ENCODE peak calls at places on chromosome 6, in ten cellular contexts. B, N, L, W, U, E, C, P, Z and O are unnamed samples. For H3K4me1 and H3K36me3, the result is how much of the 10 kb centered on the place peaks cover.

GRCh38 chr6:7938562-7939185 is 28.1 kb upstream of the TXNDC5 start:
- DNase-seq in Z (no peak), E (no peak), U (no peak), L (no peak), B (no peak), P (no peak), N (no peak), W (no peak), C (no peak), O (no peak)

GRCh38 chr6:131868836-131869235 is 61.0 kb downstream of the ENPP1 start:
- DNase-seq in P (no peak), C (no peak), L (no peak), W (no peak), E (no peak), N (no peak), Z (no peak), B (no peak), U (no peak), O (no peak)

GRCh38 chr6:102717737-102718427 is 1324.4 kb downstream of the GRIK2 start:
- DNase-seq in B (no peak), E (no peak), C (no peak), P (no peak), Z (no peak), L (peak), N (no peak), U (no peak), W (no peak), O (no peak)

GRCh38 chr6:73579851-73580246 is 59.0 kb upstream of the EEF1A1 start:
- DNase-seq in P (peak), Z (peak), E (peak), U (peak), N (no peak), L (peak), C (peak), W (peak), B (peak), O (no peak)

GRCh38 chr6:548517-548916 is 108.4 kb downstream of the HUS1B start:
- DNase-seq in N (no peak), B (no peak), L (no peak), U (no peak), E (no peak), P (no peak), W (no peak), C (no peak), Z (no peak), O (no peak)

GRCh38 chr6:97113170-97113569 is 169.8 kb downstream of the MMS22L start:
- DNase-seq in U (no peak), P (no peak), Z (no peak), B (no peak), N (no peak), E (no peak), W (no peak), L (no peak), C (no peak), O (no peak)

GRCh38 chr6:39214120-39214813 is 15.0 kb downstream of the KCNK5 start:
- DNase-seq in E (no peak), N (no peak), C (no peak), L (no peak), Z (no peak), W (no peak), U (no peak), B (no peak), P (no peak), O (no peak)

GRCh38 chr6:2165216-2165725 is 80.1 kb downstream of the GMDS start:
- DNase-seq in Z (no peak), N (no peak), C (no peak), W (no peak), U (no peak), B (peak), E (no peak), L (no peak), P (no peak), O (no peak)

GRCh38 chr6:152273002-152273401 is 364.2 kb downstream of the SYNE1 start:
- DNase-seq in W (no peak), E (no peak), L (no peak), U (no peak), B (peak), P (no peak), Z (no peak), C (peak), N (no peak), O (no peak)

GRCh38 chr6:106556368-106556960 is 72.8 kb downstream of the RTN4IP1 start:
- DNase-seq in P (no peak), W (peak), N (no peak), E (no peak), U (no peak), Z (no peak), B (peak), L (no peak), C (peak), O (no peak)

GRCh38 chr6:160837146-160837545 is 135.1 kb downstream of the PLG start:
- DNase-seq in C (no peak), B (no peak), L (peak), U (no peak), P (no peak), E (no peak), Z (no peak), N (no peak), W (no peak), O (no peak)

GRCh38 chr6:168345266-168345665 is 25.7 kb upstream of the DACT2 start:
- DNase-seq in W (no peak), N (no peak), C (no peak), U (no peak), L (no peak), P (no peak), B (no peak), Z (no peak), E (no peak), O (no peak)

GRCh38 chr6:89443658-89444057 is 10.7 kb downstream of the ANKRD6 start:
- DNase-seq in C (no peak), P (no peak), E (no peak), N (no peak), U (no peak), L (no peak), Z (no peak), B (no peak), W (no peak), O (no peak)

GRCh38 chr6:86629123-86629522 is 308.2 kb upstream of the HTR1E start:
- DNase-seq in C (no peak), P (no peak), N (no peak), E (no peak), W (no peak), L (no peak), U (no peak), Z (no peak), B (no peak), O (no peak)

GRCh38 chr6:129489215-129489765 is 220.7 kb downstream of the ARHGAP18 start:
- DNase-seq in Z (no peak), B (no peak), C (no peak), U (no peak), N (no peak), W (no peak), E (no peak), P (no peak), L (no peak), O (no peak)

GRCh38 chr6:5541751-5542432 is 280.6 kb downstream of the FARS2 start:
- DNase-seq in N (no peak), B (peak), Z (no peak), W (peak), U (no peak), P (no peak), L (peak), E (no peak), C (peak), O (no peak)

GRCh38 chr6:30515106-30515505 is 25.8 kb downstream of the HLA-E start:
- DNase-seq in P (no peak), C (no peak), W (no peak), L (no peak), N (no peak), Z (no peak), E (no peak), U (no peak), B (no peak), O (no peak)

GRCh38 chr6:29071831-29072723 is 15.0 kb downstream of the OR2B3 start:
- DNase-seq in B (peak), C (peak), N (no peak), L (peak), Z (peak), W (peak), P (no peak), U (no peak), E (no peak), O (no peak)

GRCh38 chr6:36615018-36615761 is 21.0 kb downstream of the SRSF3 start:
- DNase-seq in C (peak), E (no peak), W (peak), L (peak), Z (peak), N (peak), P (no peak), U (no peak), B (peak), O (peak)

GRCh38 chr6:125174626-125175025 is 21.1 kb downstream of the TPD52L1 start:
- DNase-seq in U (no peak), C (no peak), W (no peak), L (no peak), B (no peak), E (no peak), N (no peak), Z (peak), P (no peak), O (no peak)

GRCh38 chr6:163985710-163986109 is 571.2 kb downstream of the QKI start:
- DNase-seq in Z (no peak), E (no peak), W (peak), B (no peak), C (no peak), P (no peak), U (no peak), N (no peak), L (no peak), O (no peak)

GRCh38 chr6:166318649-166319600 is 10.7 kb upstream of the PRR18 start:
- DNase-seq in W (no peak), L (peak), Z (peak), P (no peak), E (peak), C (no peak), B (no peak), U (no peak), N (no peak), O (no peak)

GRCh38 chr6:155066371-155066770 is 71.3 kb downstream of the TIAM2 start:
- DNase-seq in Z (no peak), L (no peak), E (no peak), B (peak), P (no peak), W (no peak), C (peak), U (no peak), N (no peak), O (no peak)

GRCh38 chr6:39961178-39961577 is 26.9 kb upstream of the MOCS1 start:
- DNase-seq in B (peak), L (no peak), N (no peak), U (no peak), E (no peak), C (peak), Z (no peak), W (peak), P (no peak), O (no peak)

GRCh38 chr6:139316622-139317317 is 25.0 kb upstream of the TXLNB start:
- DNase-seq in B (no peak), L (no peak), C (no peak), N (no peak), W (no peak), Z (no peak), E (no peak), P (no peak), U (no peak), O (no peak)

GRCh38 chr6:15953152-15953880 is 175.6 kb upstream of the MYLIP start:
- DNase-seq in B (peak), L (peak), P (no peak), E (peak), U (no peak), Z (no peak), W (peak), N (no peak), C (peak), O (no peak)

GRCh38 chr6:166955865-166956443 is 396 bp downstream of the RNASET2 start:
- DNase-seq in P (no peak), E (no peak), N (no peak), L (no peak), C (no peak), W (no peak), Z (no peak), U (no peak), B (peak), O (no peak)

GRCh38 chr6:65399355-65400084 is 307.5 kb downstream of the EYS start:
- DNase-seq in L (no peak), N (no peak), W (peak), C (no peak), U (no peak), Z (no peak), P (no peak), E (no peak), B (no peak), O (no peak)

GRCh38 chr6:44040786-44041185 is 86.5 kb downstream of the MRPL14 start:
- DNase-seq in C (no peak), Z (no peak), U (no peak), B (no peak), N (no peak), W (no peak), E (no peak), P (no peak), L (no peak), O (no peak)
- H3K27ac ChIP-seq in C (no peak), Z (peak), U (no peak), B (no peak), N (no peak), W (no peak), E (no peak), P (peak), L (no peak), O (no peak)

DNA sequence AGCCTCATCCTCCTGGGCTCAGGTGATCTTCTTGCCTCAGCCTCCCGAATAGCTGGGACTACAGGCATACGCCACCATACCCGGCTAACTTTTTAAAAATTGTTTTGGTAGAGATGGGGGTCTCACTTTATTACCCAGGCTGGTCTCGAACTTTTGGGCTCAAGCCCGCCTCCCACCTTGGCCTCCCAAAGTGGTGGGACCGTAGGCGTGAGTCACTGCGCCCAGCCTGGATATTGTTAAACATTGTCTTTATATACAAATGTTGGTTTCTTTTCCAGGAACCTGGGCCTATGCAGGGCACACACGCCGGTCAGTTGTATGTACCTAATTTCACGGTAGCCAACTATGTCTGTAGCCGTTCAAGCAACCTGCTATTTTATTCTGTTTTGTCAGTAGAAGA is 60.1 kb downstream of the SYNJ2 start:
- DNase-seq in W (no peak), L (no peak), Z (no peak), U (no peak), N (no peak), P (no peak), B (no peak), E (no peak), C (no peak), O (no peak)
- H3K4me1 ChIP-seq in W (half or more), L (under half), Z (under half), U (under half), N (under half), P (under half), B (half or more), E (half or more), C (under half), O (under half)

GRCh38 chr6:35237466-35237865 is 22.1 kb upstream of the ZNF76 start:
- DNase-seq in P (no peak), L (no peak), C (no peak), U (no peak), Z (no peak), N (no peak), E (no peak), W (no peak), B (no peak), O (no peak)
- H3K36me3 ChIP-seq in P (under half), L (under half), C (under half), U (under half), Z (under half), N (under half), E (under half), W (under half), B (under half), O (under half)

DNA sequence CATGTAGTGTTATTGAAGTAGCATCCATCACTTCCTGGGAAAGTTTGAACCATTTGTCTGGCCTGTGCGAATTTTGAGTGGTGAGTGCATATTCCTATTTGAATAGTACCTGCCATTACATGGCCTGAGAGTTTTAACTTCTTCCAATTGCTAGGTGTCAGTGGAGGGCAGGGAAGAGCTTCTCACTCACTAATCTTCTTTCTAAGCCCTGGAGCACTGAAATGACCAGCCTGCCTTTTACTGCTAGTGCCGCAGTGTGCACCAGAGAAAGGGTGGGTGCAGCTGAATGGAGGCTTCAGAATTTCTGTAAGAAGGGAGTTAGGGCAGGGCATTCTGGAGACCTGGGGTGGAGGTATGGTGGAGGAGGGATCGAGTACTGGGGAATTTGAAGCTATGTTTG is 45.5 kb downstream of the RNF144B start:
- DNase-seq in Z (no peak), U (no peak), E (no peak), W (no peak), N (no peak), B (no peak), C (no peak), L (no peak), P (no peak), O (no peak)
- H3K27ac ChIP-seq in Z (no peak), U (no peak), E (no peak), W (no peak), N (no peak), B (peak), C (no peak), L (no peak), P (no peak), O (no peak)

GRCh38 chr6:156786652-156787051 is 9.5 kb downstream of the ARID1B start:
- DNase-seq in Z (no peak), N (no peak), P (no peak), L (no peak), W (no peak), U (no peak), E (no peak), C (no peak), B (no peak), O (no peak)
- H3K4me1 ChIP-seq in Z (under half), N (under half), P (under half), L (under half), W (under half), U (under half), E (half or more), C (half or more), B (under half), O (under half)

DNA sequence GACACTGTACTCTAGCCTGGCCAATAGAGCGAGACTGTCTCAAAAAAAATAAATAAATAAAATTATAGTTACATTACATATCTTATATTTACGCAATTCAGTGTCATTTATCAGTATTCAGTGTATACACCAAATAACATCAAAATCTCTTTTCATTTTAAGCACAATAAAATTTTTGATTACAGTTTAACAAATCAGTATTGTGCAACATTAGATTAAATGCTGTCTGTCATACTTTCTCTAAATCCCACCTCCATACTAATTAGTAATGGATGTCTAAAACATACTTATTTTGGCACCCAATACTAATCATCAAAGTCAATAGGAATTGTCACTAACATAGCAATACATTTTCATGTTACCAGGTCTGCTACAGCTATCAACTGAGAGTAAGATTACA is 27.4 kb downstream of the IBTK start:
- DNase-seq in W (no peak), U (no peak), L (no peak), N (no peak), B (no peak), E (no peak), C (no peak), P (no peak), Z (no peak), O (no peak)
- H3K36me3 ChIP-seq in W (under half), U (under half), L (under half), N (under half), B (half or more), E (under half), C (half or more), P (half or more), Z (half or more), O (under half)

GRCh38 chr6:19715166-19715558 is 122.0 kb upstream of the ID4 start:
- DNase-seq in C (no peak), L (peak), N (no peak), W (no peak), P (no peak), U (no peak), E (no peak), B (peak), Z (no peak), O (no peak)
- H3K27ac ChIP-seq in C (no peak), L (peak), N (no peak), W (no peak), P (no peak), U (no peak), E (no peak), B (no peak), Z (no peak), O (no peak)

DNA sequence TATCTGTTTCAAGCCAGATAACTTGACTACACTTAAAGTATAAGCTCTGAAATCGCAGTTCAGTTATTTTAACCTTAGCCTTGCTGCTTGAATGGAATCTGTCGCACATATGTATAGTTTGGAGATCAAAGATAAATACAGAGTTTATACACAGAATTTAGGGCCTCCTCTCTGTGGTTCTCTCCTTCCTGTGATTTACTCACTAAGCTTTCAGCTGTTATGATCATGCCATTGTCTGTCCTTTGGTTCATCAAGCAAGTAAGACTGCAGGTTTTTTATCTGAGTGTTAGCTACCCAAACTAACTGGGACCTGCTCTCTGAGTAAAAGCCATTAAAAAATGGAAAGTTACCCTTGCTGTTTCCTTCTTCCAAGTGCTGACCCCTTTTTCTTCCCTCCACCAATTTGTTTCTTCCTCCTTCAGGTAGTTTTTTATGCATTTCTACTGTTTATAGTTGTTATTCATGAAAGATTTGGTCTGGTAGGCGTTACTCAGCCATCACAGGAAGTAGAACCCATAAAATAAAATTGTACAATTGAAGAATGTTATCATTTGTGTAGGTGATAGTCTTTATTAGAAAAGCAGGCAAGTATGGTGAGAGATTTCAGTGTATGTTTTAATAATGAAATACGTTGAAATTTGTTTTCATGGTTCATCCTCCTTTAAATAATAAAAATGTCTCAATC is 33.7 kb upstream of the SUMO4 start:
- DNase-seq in E (no peak), C (no peak), P (no peak), N (no peak), W (no peak), U (no peak), Z (no peak), B (no peak), L (no peak), O (no peak)
- H3K4me1 ChIP-seq in E (under half), C (under half), P (under half), N (under half), W (under half), U (under half), Z (under half), B (under half), L (under half), O (under half)